ENCODE peak calls at places on chromosomes 11 and 22, in seven cellular contexts. One of them, this sample, is unnamed.

GRCh38 chr11:15333407-15333806 is 218.7 kb downstream of the INSC start:
- DNase-seq in body of pancreas: no peak
- DNase-seq in right lobe of liver: no peak
- DNase-seq in stomach: no peak
- DNase-seq in HCT116: no peak
- DNase-seq in suprapubic skin: no peak
- DNase-seq in transverse colon: no peak
- DNase-seq in this sample: no peak

GRCh38 chr22:31616315-31616980 is 45.6 kb downstream of the PISD start:
- DNase-seq in body of pancreas: no peak
- DNase-seq in right lobe of liver: no peak
- DNase-seq in stomach: no peak
- DNase-seq in HCT116: no peak
- DNase-seq in suprapubic skin: no peak
- DNase-seq in transverse colon: no peak
- DNase-seq in this sample: no peak

GRCh38 chr11:59501931-59502330 is 1.4 kb upstream of the OR4D11 start:
- DNase-seq in body of pancreas: no peak
- DNase-seq in right lobe of liver: no peak
- DNase-seq in stomach: no peak
- DNase-seq in HCT116: no peak
- DNase-seq in suprapubic skin: no peak
- DNase-seq in transverse colon: no peak
- DNase-seq in this sample: no peak

GRCh38 chr22:26890870-26891269 is 233.5 kb downstream of the MIAT start:
- DNase-seq in body of pancreas: no peak
- DNase-seq in right lobe of liver: no peak
- DNase-seq in stomach: no peak
- DNase-seq in HCT116: peak; percentile 0
- DNase-seq in suprapubic skin: no peak
- DNase-seq in transverse colon: no peak
- DNase-seq in this sample: no peak

GRCh38 chr11:118051136-118051610 is 25.7 kb upstream of the TMPRSS4 start:
- DNase-seq in body of pancreas: no peak
- DNase-seq in right lobe of liver: peak; percentile 7
- DNase-seq in stomach: no peak
- DNase-seq in HCT116: no peak
- DNase-seq in suprapubic skin: no peak
- DNase-seq in transverse colon: no peak
- DNase-seq in this sample: no peak

GRCh38 chr22:29626497-29627195 is 23.2 kb downstream of the NF2 start:
- DNase-seq in body of pancreas: no peak
- DNase-seq in right lobe of liver: no peak
- DNase-seq in stomach: no peak
- DNase-seq in HCT116: no peak
- DNase-seq in suprapubic skin: no peak
- DNase-seq in transverse colon: no peak
- DNase-seq in this sample: no peak

GRCh38 chr11:47723041-47723440 is 7.9 kb upstream of the AGBL2 start:
- DNase-seq in body of pancreas: no peak
- DNase-seq in right lobe of liver: peak; percentile 60
- DNase-seq in stomach: no peak
- DNase-seq in HCT116: no peak
- DNase-seq in suprapubic skin: no peak
- DNase-seq in transverse colon: no peak
- DNase-seq in this sample: no peak

GRCh38 chr11:114291381-114291780 is 4.8 kb upstream of the NNMT start:
- DNase-seq in body of pancreas: no peak
- DNase-seq in right lobe of liver: peak; percentile 45
- DNase-seq in stomach: no peak
- DNase-seq in HCT116: no peak
- DNase-seq in suprapubic skin: no peak
- DNase-seq in transverse colon: no peak
- DNase-seq in this sample: no peak

GRCh38 chr11:103940542-103940941 is 95.9 kb upstream of the DDI1 start:
- DNase-seq in body of pancreas: no peak
- DNase-seq in right lobe of liver: no peak
- DNase-seq in stomach: no peak
- DNase-seq in HCT116: no peak
- DNase-seq in suprapubic skin: no peak
- DNase-seq in transverse colon: no peak
- DNase-seq in this sample: no peak

GRCh38 chr11:75820636-75821035 is 5.6 kb downstream of the UVRAG start:
- DNase-seq in body of pancreas: no peak
- DNase-seq in right lobe of liver: no peak
- DNase-seq in stomach: no peak
- DNase-seq in HCT116: no peak
- DNase-seq in suprapubic skin: no peak
- DNase-seq in transverse colon: no peak
- DNase-seq in this sample: no peak

GRCh38 chr11:93570759-93571413 is 27.7 kb upstream of the SMCO4 start:
- DNase-seq in body of pancreas: peak; percentile 65
- DNase-seq in right lobe of liver: peak; percentile 91
- DNase-seq in stomach: no peak
- DNase-seq in HCT116: no peak
- DNase-seq in suprapubic skin: no peak
- DNase-seq in transverse colon: peak; percentile 41
- DNase-seq in this sample: no peak

GRCh38 chr11:83033972-83034672 is 37.6 kb downstream of the RAB30 start:
- DNase-seq in body of pancreas: peak; percentile 58
- DNase-seq in right lobe of liver: no peak
- DNase-seq in stomach: peak; percentile 31
- DNase-seq in HCT116: no peak
- DNase-seq in suprapubic skin: no peak
- DNase-seq in transverse colon: peak; percentile 63
- DNase-seq in this sample: peak; percentile 65

GRCh38 chr11:109085708-109086373 is 336.1 kb upstream of the C11orf87 start:
- DNase-seq in body of pancreas: no peak
- DNase-seq in right lobe of liver: peak; percentile 54
- DNase-seq in stomach: no peak
- DNase-seq in HCT116: no peak
- DNase-seq in suprapubic skin: no peak
- DNase-seq in transverse colon: no peak
- DNase-seq in this sample: no peak

GRCh38 chr11:12827929-12828812 is 153.9 kb downstream of the TEAD1 start:
- DNase-seq in body of pancreas: peak; percentile 77
- DNase-seq in right lobe of liver: peak; percentile 78
- DNase-seq in stomach: peak; percentile 56
- DNase-seq in HCT116: no peak
- DNase-seq in suprapubic skin: no peak
- DNase-seq in transverse colon: peak; percentile 57
- DNase-seq in this sample: no peak

GRCh38 chr11:92453055-92453454 is 228.4 kb downstream of the FAT3 start:
- DNase-seq in body of pancreas: no peak
- DNase-seq in right lobe of liver: no peak
- DNase-seq in stomach: no peak
- DNase-seq in HCT116: no peak
- DNase-seq in suprapubic skin: no peak
- DNase-seq in transverse colon: no peak
- DNase-seq in this sample: no peak

GRCh38 chr22:29469755-29470154 is 10.3 kb upstream of the NEFH start:
- DNase-seq in body of pancreas: no peak
- DNase-seq in right lobe of liver: no peak
- DNase-seq in stomach: no peak
- DNase-seq in HCT116: no peak
- DNase-seq in suprapubic skin: no peak
- DNase-seq in transverse colon: no peak
- DNase-seq in this sample: no peak

GRCh38 chr11:6563121-6563619 is 40.2 kb downstream of the RRP8 start:
- DNase-seq in body of pancreas: no peak
- DNase-seq in right lobe of liver: no peak
- DNase-seq in stomach: no peak
- DNase-seq in HCT116: no peak
- DNase-seq in suprapubic skin: no peak
- DNase-seq in transverse colon: no peak
- DNase-seq in this sample: no peak

GRCh38 chr22:23231471-23232093 is 51.3 kb downstream of the BCR start:
- DNase-seq in body of pancreas: no peak
- DNase-seq in right lobe of liver: no peak
- DNase-seq in stomach: no peak
- DNase-seq in HCT116: no peak
- DNase-seq in suprapubic skin: no peak
- DNase-seq in transverse colon: no peak
- DNase-seq in this sample: no peak

GRCh38 chr22:44648821-44649566 is 53.0 kb upstream of the PRR5 start:
- DNase-seq in body of pancreas: no peak
- DNase-seq in right lobe of liver: no peak
- DNase-seq in stomach: no peak
- DNase-seq in HCT116: no peak
- DNase-seq in suprapubic skin: peak; percentile 86
- DNase-seq in transverse colon: peak; percentile 31
- DNase-seq in this sample: no peak

GRCh38 chr11:115873813-115874212 is 369.6 kb upstream of the CADM1 start:
- DNase-seq in body of pancreas: no peak
- DNase-seq in right lobe of liver: no peak
- DNase-seq in stomach: no peak
- DNase-seq in HCT116: no peak
- DNase-seq in suprapubic skin: no peak
- DNase-seq in transverse colon: no peak
- DNase-seq in this sample: no peak

GRCh38 chr11:11244470-11245080 is 108.5 kb downstream of the CSNK2A3 start:
- DNase-seq in body of pancreas: no peak
- DNase-seq in right lobe of liver: no peak
- DNase-seq in stomach: no peak
- DNase-seq in HCT116: no peak
- DNase-seq in suprapubic skin: no peak
- DNase-seq in transverse colon: no peak
- DNase-seq in this sample: no peak

GRCh38 chr11:63564785-63565350 is 1.7 kb upstream of the PLAAT2 start:
- DNase-seq in body of pancreas: no peak
- DNase-seq in right lobe of liver: no peak
- DNase-seq in stomach: peak; percentile 73
- DNase-seq in HCT116: no peak
- DNase-seq in suprapubic skin: no peak
- DNase-seq in transverse colon: peak; percentile 82
- DNase-seq in this sample: no peak

GRCh38 chr22:23753371-23753770 is 854 bp downstream of the VPREB3 start:
- DNase-seq in body of pancreas: no peak
- DNase-seq in right lobe of liver: no peak
- DNase-seq in stomach: no peak
- DNase-seq in HCT116: no peak
- DNase-seq in suprapubic skin: no peak
- DNase-seq in transverse colon: no peak
- DNase-seq in this sample: no peak

GRCh38 chr11:110022548-110022947 is 70.6 kb upstream of the ZC3H12C start:
- DNase-seq in body of pancreas: no peak
- DNase-seq in right lobe of liver: no peak
- DNase-seq in stomach: no peak
- DNase-seq in HCT116: no peak
- DNase-seq in suprapubic skin: no peak
- DNase-seq in transverse colon: no peak
- DNase-seq in this sample: no peak

GRCh38 chr11:19370100-19370861 is 129.5 kb upstream of the E2F8 start:
- DNase-seq in body of pancreas: peak; percentile 31
- DNase-seq in right lobe of liver: no peak
- DNase-seq in stomach: no peak
- DNase-seq in HCT116: no peak
- DNase-seq in suprapubic skin: peak; percentile 79
- DNase-seq in transverse colon: no peak
- DNase-seq in this sample: peak; percentile 42

GRCh38 chr11:12556788-12557384 is 117.3 kb upstream of the TEAD1 start:
- DNase-seq in body of pancreas: peak; percentile 80
- DNase-seq in right lobe of liver: peak; percentile 53
- DNase-seq in stomach: peak; percentile 80
- DNase-seq in HCT116: peak; percentile 12
- DNase-seq in suprapubic skin: peak; percentile 79
- DNase-seq in transverse colon: peak; percentile 56
- DNase-seq in this sample: peak; percentile 59

GRCh38 chr11:126914941-126915340 is 85.6 kb downstream of the KIRREL3 start:
- DNase-seq in body of pancreas: no peak
- DNase-seq in right lobe of liver: no peak
- DNase-seq in stomach: no peak
- DNase-seq in HCT116: no peak
- DNase-seq in suprapubic skin: no peak
- DNase-seq in transverse colon: no peak
- DNase-seq in this sample: no peak

GRCh38 chr22:45007247-45007945 is 2.4 kb downstream of the PHF21B start:
- DNase-seq in body of pancreas: peak; percentile 33
- DNase-seq in right lobe of liver: no peak
- DNase-seq in stomach: no peak
- DNase-seq in HCT116: no peak
- DNase-seq in suprapubic skin: no peak
- DNase-seq in transverse colon: no peak
- DNase-seq in this sample: no peak

GRCh38 chr22:43237280-43237679 is 50.3 kb upstream of the TTLL12 start:
- DNase-seq in body of pancreas: peak; percentile 46
- DNase-seq in right lobe of liver: peak; percentile 79
- DNase-seq in stomach: no peak
- DNase-seq in HCT116: no peak
- DNase-seq in suprapubic skin: no peak
- DNase-seq in transverse colon: no peak
- DNase-seq in this sample: no peak

GRCh38 chr22:49971232-49972162 is 10.9 kb downstream of the PIM3 start:
- DNase-seq in body of pancreas: peak; percentile 76
- DNase-seq in right lobe of liver: peak; percentile 97
- DNase-seq in stomach: peak; percentile 93
- DNase-seq in HCT116: no peak
- DNase-seq in suprapubic skin: peak; percentile 89
- DNase-seq in transverse colon: peak; percentile 92
- DNase-seq in this sample: peak; percentile 69
- TF ChIP-seq POLR2A in body of pancreas: no peak
- TF ChIP-seq POLR2A in right lobe of liver: peak; percentile 70
- TF ChIP-seq POLR2A in stomach: no peak
- TF ChIP-seq POLR2A in HCT116: peak; percentile 19
- TF ChIP-seq POLR2A in suprapubic skin: peak; percentile 1
- TF ChIP-seq POLR2A in transverse colon: peak; percentile 63
- TF ChIP-seq POLR2A in this sample: peak; percentile 6

GRCh38 chr22:20829735-20830134 is 28.9 kb downstream of the PI4KA start:
- DNase-seq in body of pancreas: no peak
- DNase-seq in right lobe of liver: no peak
- DNase-seq in stomach: no peak
- DNase-seq in HCT116: no peak
- DNase-seq in suprapubic skin: no peak
- DNase-seq in transverse colon: no peak
- DNase-seq in this sample: no peak
- H3K36me3 ChIP-seq in body of pancreas: peaks cover 7% of the 10 kb centered on the region
- H3K36me3 ChIP-seq in right lobe of liver: peaks cover 4% of the 10 kb centered on the region
- H3K36me3 ChIP-seq in stomach: peaks cover 78% of the 10 kb centered on the region
- H3K36me3 ChIP-seq in HCT116: peaks cover 5% of the 10 kb centered on the region
- H3K36me3 ChIP-seq in suprapubic skin: peaks cover 67% of the 10 kb centered on the region
- H3K36me3 ChIP-seq in transverse colon: no peaks in the 10 kb centered on the region
- H3K36me3 ChIP-seq in this sample: peaks cover 84% of the 10 kb centered on the region

GRCh38 chr11:65890324-65891179 is at the start of gene CCDC85B:
- DNase-seq in body of pancreas: peak; percentile 98
- DNase-seq in right lobe of liver: peak; percentile 98
- DNase-seq in stomach: peak; percentile 99
- DNase-seq in HCT116: peak; percentile 84
- DNase-seq in suprapubic skin: peak; percentile 99
- DNase-seq in transverse colon: peak; percentile 99
- DNase-seq in this sample: peak; percentile 99
- TF ChIP-seq POLR2A in body of pancreas: peak; percentile 85
- TF ChIP-seq POLR2A in right lobe of liver: peak; percentile 98
- TF ChIP-seq POLR2A in stomach: no peak
- TF ChIP-seq POLR2A in HCT116: peak; percentile 98
- TF ChIP-seq POLR2A in suprapubic skin: peak; percentile 91
- TF ChIP-seq POLR2A in transverse colon: peak; percentile 81
- TF ChIP-seq POLR2A in this sample: peak; percentile 87

DNA sequence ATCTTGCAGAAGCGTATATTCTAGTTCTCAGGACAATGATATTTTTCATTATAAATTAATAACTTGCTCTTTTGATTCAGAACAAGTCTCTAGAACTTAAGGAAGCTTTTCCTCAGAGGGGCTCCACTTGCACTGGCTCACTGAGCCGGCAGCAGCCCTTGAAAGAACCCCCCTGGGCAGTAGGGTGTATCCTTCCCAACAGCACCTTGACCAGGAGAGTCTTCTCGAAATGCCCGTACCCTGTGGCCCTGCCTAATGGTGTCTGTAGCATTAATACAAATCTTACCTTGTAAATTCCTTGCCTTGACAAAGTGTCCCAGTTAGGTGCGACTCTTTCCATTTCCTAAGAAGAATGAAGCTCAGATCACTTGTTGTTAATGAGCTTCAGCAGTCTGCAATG is 13.5 kb downstream of the PSMD13 start:
- DNase-seq in body of pancreas: no peak
- DNase-seq in right lobe of liver: no peak
- DNase-seq in stomach: no peak
- DNase-seq in HCT116: no peak
- DNase-seq in suprapubic skin: no peak
- DNase-seq in transverse colon: no peak
- DNase-seq in this sample: no peak
- H3K36me3 ChIP-seq in body of pancreas: peaks cover 37% of the 10 kb centered on the region
- H3K36me3 ChIP-seq in right lobe of liver: peaks cover 7% of the 10 kb centered on the region
- H3K36me3 ChIP-seq in stomach: peaks cover 86% of the 10 kb centered on the region
- H3K36me3 ChIP-seq in HCT116: peaks cover 69% of the 10 kb centered on the region
- H3K36me3 ChIP-seq in suprapubic skin: peaks cover 82% of the 10 kb centered on the region
- H3K36me3 ChIP-seq in transverse colon: no peaks in the 10 kb centered on the region
- H3K36me3 ChIP-seq in this sample: no peaks in the 10 kb centered on the region